ENCODE peak calls at places on chromosomes 5 and 9, in seven cellular contexts. P is adrenal gland, L is body of pancreas, O is A549, Z is ovary, C is spleen, E is tibial nerve. J is an unnamed sample.

GRCh38 chr5:143554918-143555477 is 151.5 kb upstream of the NR3C1 start:
- DNase-seq in Z (no peak), E (no peak), O (peak; percentile 79), L (no peak), C (no peak), P (no peak), J (no peak)

GRCh38 chr9:136726631-136727191 is 14.3 kb downstream of the DIPK1B start:
- DNase-seq in O (peak; percentile 58), Z (no peak), L (no peak), P (no peak), C (no peak), E (no peak), J (no peak)

GRCh38 chr5:146440348-146440747 is 6.8 kb upstream of the TCERG1 start:
- DNase-seq in L (no peak), O (no peak), P (no peak), Z (no peak), C (no peak), E (no peak), J (no peak)

GRCh38 chr5:68251386-68251785 is 35.8 kb downstream of the PIK3R1 start:
- DNase-seq in E (no peak), L (no peak), O (no peak), P (no peak), Z (no peak), C (no peak), J (no peak)

GRCh38 chr5:39570418-39571027 is 145.7 kb upstream of the DAB2 start:
- DNase-seq in L (no peak), P (no peak), C (no peak), O (peak; percentile 50), Z (no peak), E (no peak), J (no peak)

GRCh38 chr9:106775960-106776359 is 87.0 kb upstream of the ZNF462 start:
- DNase-seq in E (no peak), Z (no peak), O (no peak), L (no peak), C (no peak), P (no peak), J (no peak)

GRCh38 chr5:151319334-151319733 is 15.8 kb upstream of the SLC36A3 start:
- DNase-seq in Z (peak; percentile 40), C (no peak), L (no peak), O (peak; percentile 31), P (peak; percentile 24), E (peak; percentile 21), J (no peak)

GRCh38 chr9:132776891-132777290 is 101.2 kb downstream of the AK8 start:
- DNase-seq in L (no peak), O (no peak), E (no peak), Z (no peak), C (no peak), P (peak; percentile 3), J (no peak)

GRCh38 chr5:119355636-119356383 is at the start of gene TNFAIP8:
- DNase-seq in Z (peak; percentile 27), P (peak; percentile 52), C (peak; percentile 90), O (no peak), L (peak; percentile 37), E (peak; percentile 43), J (peak; percentile 51)

GRCh38 chr9:35562895-35563746 is 41.9 kb upstream of the TESK1 start:
- DNase-seq in O (no peak), P (no peak), E (no peak), C (no peak), Z (no peak), L (no peak), J (peak; percentile 69)
- TF ChIP-seq CTCF in O (no peak), P (no peak), E (no peak), C (no peak), Z (no peak), L (no peak), J (no peak)

GRCh38 chr5:56763711-56764466 is 51.5 kb upstream of the MAP3K1 start:
- DNase-seq in C (peak; percentile 89), Z (no peak), L (no peak), E (no peak), P (peak; percentile 37), O (no peak), J (no peak)
- H3K4me3 ChIP-seq in C (no peak overlapping the region), Z (no peak overlapping the region), L (no peak overlapping the region), E (no peak overlapping the region), P (no peak overlapping the region), O (no peak overlapping the region), J (no peak overlapping the region)

GRCh38 chr9:94726495-94727191 is at the start of gene AOPEP:
- DNase-seq in Z (peak; percentile 99), C (peak; percentile 100), L (peak; percentile 99), P (peak; percentile 99), E (peak; percentile 97), O (peak; percentile 96), J (peak; percentile 97)
- TF ChIP-seq POLR2A in Z (peak; percentile 58), C (peak; percentile 82), L (peak; percentile 80), P (peak; percentile 20), E (peak; percentile 25), O (peak; percentile 72), J (no peak)

DNA sequence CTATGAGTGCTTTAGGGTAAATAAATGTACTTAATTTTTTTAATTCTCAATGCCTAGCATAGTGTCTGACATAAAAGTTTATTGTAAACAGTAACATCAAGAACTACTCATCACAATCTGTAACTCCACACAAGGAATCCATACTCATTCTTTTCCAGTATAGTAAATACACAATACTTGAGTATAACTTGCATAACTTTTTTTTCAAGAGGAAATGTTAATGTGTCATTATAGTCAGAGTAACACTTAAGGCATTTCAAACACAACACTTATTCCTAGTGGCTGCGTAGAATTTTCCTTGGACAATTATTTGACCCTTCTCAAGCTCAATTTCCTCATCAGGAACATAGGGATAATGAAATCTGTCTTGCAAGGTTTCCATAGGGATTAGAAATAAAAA is 584.3 kb downstream of the CAAP1 start:
- DNase-seq in C (no peak), O (no peak), Z (no peak), L (no peak), P (no peak), E (no peak), J (no peak)
- TF ChIP-seq CTCF in C (no peak), O (no peak), Z (no peak), L (no peak), P (no peak), E (no peak), J (no peak)

DNA sequence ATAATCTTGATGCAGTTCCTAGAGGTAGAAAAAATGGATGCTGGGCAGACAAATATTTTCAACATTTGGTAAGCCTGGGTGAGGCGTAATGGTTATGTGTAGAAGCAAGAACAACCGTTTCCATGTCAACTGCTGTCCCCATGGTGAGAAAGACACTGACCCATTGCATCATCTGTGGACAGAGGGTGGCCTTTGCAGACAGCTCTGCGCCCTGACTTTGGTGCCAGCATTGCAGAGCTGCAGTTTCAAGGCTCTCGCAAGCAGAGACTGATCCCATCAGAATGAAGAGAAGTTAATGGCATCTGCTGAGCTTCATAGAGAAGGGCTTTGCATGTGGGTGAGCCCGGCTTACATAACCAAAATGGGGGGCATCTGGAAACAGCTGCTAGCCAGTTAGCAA is 179.0 kb upstream of the ADRA1B start:
- DNase-seq in O (no peak), Z (no peak), C (no peak), L (no peak), P (no peak), E (peak; percentile 25), J (no peak)
- H3K4me3 ChIP-seq in O (no peak overlapping the region), Z (no peak overlapping the region), C (no peak overlapping the region), L (no peak overlapping the region), P (no peak overlapping the region), E (no peak overlapping the region), J (no peak overlapping the region)

DNA sequence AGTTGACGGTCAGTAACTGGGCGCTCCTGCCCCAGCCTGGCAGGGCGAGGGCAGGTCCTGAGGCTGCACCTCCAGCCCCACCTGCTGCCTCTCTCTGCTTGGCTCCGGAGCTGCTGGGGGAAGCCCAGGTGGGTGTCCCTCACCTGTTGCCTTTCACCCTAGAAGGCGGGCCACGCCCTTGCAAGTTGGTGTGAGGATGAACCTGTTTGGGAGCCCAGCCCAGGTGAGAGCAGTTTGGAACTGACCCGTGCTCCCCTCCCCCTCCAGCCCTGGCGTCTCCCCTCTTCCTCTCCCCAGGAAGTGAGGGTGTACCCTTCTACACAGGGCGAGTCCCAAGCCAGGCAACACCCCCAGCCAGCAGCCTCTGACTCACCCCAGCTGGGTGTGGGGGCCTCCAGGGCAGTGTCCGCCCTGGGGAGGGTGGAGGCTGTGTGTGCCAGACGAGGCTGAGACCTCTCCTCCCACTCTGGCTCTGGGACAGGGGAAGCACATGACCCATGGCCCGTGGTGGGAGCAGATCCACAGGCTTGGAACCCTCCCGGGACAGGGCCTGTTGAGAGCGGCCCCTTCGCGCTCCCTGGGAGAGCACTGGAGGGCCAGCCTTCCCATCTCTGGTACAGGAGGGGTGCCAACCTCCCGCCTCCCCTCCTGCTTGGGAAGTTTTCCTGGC is 10.4 kb downstream of the LRRC8A start:
- DNase-seq in C (peak; percentile 84), E (peak; percentile 74), L (peak; percentile 71), O (peak; percentile 70), P (peak; percentile 76), Z (peak; percentile 93), J (peak; percentile 98)
- TF ChIP-seq POLR2A in C (no peak), E (no peak), L (peak; percentile 37), O (no peak), P (no peak), Z (no peak), J (no peak)

DNA sequence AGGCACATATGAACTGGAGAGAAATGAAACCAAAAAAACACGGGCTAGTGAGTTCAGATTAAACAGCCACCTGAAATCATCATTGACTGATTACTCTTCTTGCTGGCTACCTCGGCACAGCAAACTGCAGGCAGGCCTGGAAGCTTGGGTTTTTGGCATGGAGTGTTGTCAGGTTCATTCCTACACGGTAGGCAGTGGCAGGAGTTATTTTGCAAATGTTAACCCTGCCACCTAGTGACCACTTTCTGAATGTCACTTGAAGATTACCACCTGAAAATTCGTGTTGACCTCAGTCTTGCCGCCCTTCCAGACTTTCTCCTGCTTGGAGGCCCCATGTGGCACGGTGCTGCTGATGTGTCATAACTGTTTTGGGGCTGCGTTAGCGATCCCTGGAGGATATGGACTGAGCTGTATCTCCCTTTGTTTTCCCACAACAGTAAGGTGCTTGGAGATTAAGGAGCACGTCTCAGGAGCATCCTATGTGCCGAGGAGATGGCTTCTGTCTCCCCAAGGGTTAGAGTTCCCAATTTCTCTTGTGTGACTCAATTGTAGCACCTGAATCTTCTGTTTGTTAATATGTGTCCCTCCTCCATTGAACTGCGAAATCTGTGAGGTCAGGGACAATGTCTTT is 12.7 kb upstream of the CD180 start:
- DNase-seq in C (peak; percentile 75), P (peak; percentile 80), O (peak; percentile 84), Z (peak; percentile 55), E (peak; percentile 94), L (peak; percentile 63), J (peak; percentile 78)
- TF ChIP-seq CTCF in C (peak; percentile 80), P (peak; percentile 77), O (peak; percentile 89), Z (peak; percentile 45), E (peak; percentile 85), L (peak; percentile 91), J (no peak)